ENCODE peak calls at places on chromosome 13, in ten cellular contexts. A is islet precursor cell, G is HAP-1, B is mucosa of gallbladder, W is AG09309, P is globus pallidus, N is T-helper 9 cell, Y is fibroblast of the conjunctiva, Z is amniotic epithelial cell, I is OCI-LY7. O is an unnamed sample.

GRCh38 chr13:95564948-95565347 is 12.4 kb downstream of the CLDN10 start:
- DNase-seq in A (no peak), G (no peak), B (no peak), W (peak), P (no peak), N (no peak), Y (no peak), Z (peak), I (no peak), O (no peak)

GRCh38 chr13:106847049-106847448 is 279.1 kb upstream of the ARGLU1 start:
- DNase-seq in A (no peak), G (no peak), B (no peak), W (no peak), P (no peak), N (no peak), Y (no peak), Z (no peak), I (no peak), O (no peak)

GRCh38 chr13:23870356-23871146 is 18.6 kb downstream of the MIPEP start:
- DNase-seq in A (no peak), G (no peak), B (no peak), W (no peak), P (no peak), N (no peak), Y (no peak), Z (no peak), I (peak), O (no peak)

GRCh38 chr13:33817843-33818661 is at the start of gene RFC3:
- DNase-seq in A (peak), G (peak), B (peak), W (peak), P (peak), N (peak), Y (peak), Z (peak), I (peak), O (peak)

GRCh38 chr13:40895715-40896184 is 106.3 kb downstream of the SLC25A15 start:
- DNase-seq in A (no peak), G (no peak), B (no peak), W (no peak), P (peak), N (no peak), Y (no peak), Z (no peak), I (no peak), O (no peak)

GRCh38 chr13:23847545-23847944 is 41.7 kb downstream of the MIPEP start:
- DNase-seq in A (no peak), G (no peak), B (no peak), W (no peak), P (no peak), N (no peak), Y (no peak), Z (no peak), I (no peak), O (no peak)

GRCh38 chr13:104831823-104832222 is 1703.6 kb downstream of the EFNB2 start:
- DNase-seq in A (no peak), G (no peak), B (no peak), W (no peak), P (no peak), N (no peak), Y (no peak), Z (no peak), I (no peak), O (no peak)

GRCh38 chr13:49454388-49455015 is 10.4 kb downstream of the SETDB2 start:
- DNase-seq in A (no peak), G (no peak), B (no peak), W (no peak), P (no peak), N (no peak), Y (no peak), Z (peak), I (no peak), O (no peak)

GRCh38 chr13:27339299-27339698 is 68.7 kb downstream of the RASL11A start:
- DNase-seq in A (peak), G (peak), B (peak), W (no peak), P (no peak), N (no peak), Y (peak), Z (peak), I (peak), O (peak)

GRCh38 chr13:49288458-49288857 is 40.7 kb downstream of the CDADC1 start:
- DNase-seq in A (no peak), G (no peak), B (no peak), W (no peak), P (no peak), N (no peak), Y (no peak), Z (no peak), I (no peak), O (no peak)

GRCh38 chr13:21911916-21912315 is 241.0 kb downstream of the FGF9 start:
- DNase-seq in A (no peak), G (no peak), B (no peak), W (no peak), P (no peak), N (no peak), Y (no peak), Z (no peak), I (no peak), O (no peak)

GRCh38 chr13:102361113-102361512 is 40.7 kb downstream of the FGF14 start:
- DNase-seq in A (no peak), G (no peak), B (no peak), W (no peak), P (no peak), N (no peak), Y (no peak), Z (no peak), I (no peak), O (no peak)

GRCh38 chr13:79398915-79399314 is 7.1 kb downstream of the RBM26 start:
- DNase-seq in A (no peak), G (no peak), B (no peak), W (no peak), P (no peak), N (no peak), Y (no peak), Z (peak), I (no peak), O (no peak)

GRCh38 chr13:61045197-61045596 is 370.5 kb downstream of the PCDH20 start:
- DNase-seq in A (no peak), G (no peak), B (no peak), W (no peak), P (no peak), N (no peak), Y (no peak), Z (no peak), I (no peak), O (no peak)

GRCh38 chr13:51838235-51838846 is 6.6 kb downstream of the TMEM272 start:
- DNase-seq in A (no peak), G (no peak), B (no peak), W (peak), P (no peak), N (no peak), Y (no peak), Z (peak), I (no peak), O (no peak)

O was measured in body of pancreas.